ENCODE peak calls at places on chromosomes 7 and 10, in five cellular contexts. W, R, H, P and M are unnamed samples.

GRCh38 chr7:46054290-46054689 is 133.2 kb upstream of the IGFBP3 start:
- DNase-seq in H (no peak), W (peak), R (no peak), P (no peak), M (peak)

GRCh38 chr10:130571674-130572073 is 435.5 kb downstream of the GLRX3 start:
- DNase-seq in P (no peak), W (no peak), R (no peak), H (no peak), M (no peak)

GRCh38 chr10:48589266-48589665 is 15.6 kb downstream of the ARHGAP22 start:
- DNase-seq in R (peak), H (peak), W (no peak), P (no peak), M (no peak)

GRCh38 chr7:117825132-117825531 is 48.1 kb downstream of the CTTNBP2 start:
- DNase-seq in R (peak), W (no peak), P (no peak), H (no peak), M (no peak)

GRCh38 chr10:8487346-8487745 is 432.9 kb downstream of the GATA3 start:
- DNase-seq in W (no peak), R (no peak), P (no peak), H (no peak), M (no peak)

GRCh38 chr10:102744374-102745051 is 765 bp downstream of the WBP1L start:
- DNase-seq in R (peak), P (no peak), H (no peak), W (no peak), M (peak)

GRCh38 chr7:140940866-140941265 is 16.1 kb upstream of the BRAF start:
- DNase-seq in P (no peak), W (no peak), H (no peak), R (no peak), M (no peak)

GRCh38 chr7:1661461-1661860 is 8.6 kb upstream of the ELFN1 start:
- DNase-seq in W (no peak), P (no peak), R (no peak), H (no peak), M (no peak)

GRCh38 chr7:39507866-39508551 is 58.2 kb upstream of the YAE1 start:
- DNase-seq in H (peak), P (no peak), W (no peak), R (no peak), M (no peak)

GRCh38 chr7:5586279-5586962 is 162.8 kb upstream of the TNRC18 start:
- DNase-seq in R (no peak), P (no peak), H (no peak), W (no peak), M (no peak)